ENCODE peak calls at places on chromosomes 7 and 10, in ten cellular contexts. F is T-helper 2 cell, H is T follicular helper cell, B is posterior vena cava, Q is naive B cell, X is Karpas-422, U is nephron progenitor cell, G is fibroblast of mammary gland, A is PC-9, C is mammary epithelial cell. I is an unnamed sample.

GRCh38 chr10:469947-470338 is 219.5 kb downstream of the DIP2C start:
- DNase-seq in C (no peak), X (no peak), U (no peak), B (no peak), A (no peak), H (no peak), Q (no peak), F (no peak), G (no peak), I (no peak)

GRCh38 chr10:123991622-123992570 is 100.3 kb upstream of the CPXM2 start:
- DNase-seq in F (no peak), Q (no peak), U (peak), G (no peak), A (no peak), C (no peak), X (no peak), H (no peak), B (peak), I (no peak)

GRCh38 chr7:21450876-21451275 is 23.0 kb downstream of the SP4 start:
- DNase-seq in G (no peak), U (no peak), C (no peak), F (no peak), X (no peak), A (no peak), Q (no peak), H (no peak), B (no peak), I (no peak)

GRCh38 chr7:74217455-74218342 is 7.9 kb downstream of the LAT2 start:
- DNase-seq in X (peak), H (no peak), Q (peak), A (no peak), C (no peak), F (no peak), B (no peak), G (no peak), U (no peak), I (no peak)

GRCh38 chr10:77187376-77187999 is 450.1 kb downstream of the KCNMA1 start:
- DNase-seq in F (no peak), A (no peak), U (no peak), B (no peak), G (no peak), C (no peak), H (no peak), X (no peak), Q (no peak), I (no peak)

GRCh38 chr10:73576890-73577591 is 14.1 kb downstream of the USP54 start:
- DNase-seq in H (no peak), A (no peak), B (no peak), X (no peak), Q (no peak), F (no peak), G (no peak), C (peak), U (no peak), I (no peak)

GRCh38 chr7:102261451-102261850 is 25.2 kb upstream of the SH2B2 start:
- DNase-seq in C (no peak), X (no peak), F (no peak), A (no peak), Q (no peak), H (no peak), U (no peak), G (no peak), B (no peak), I (no peak)

GRCh38 chr7:106986450-106986977 is 58.0 kb upstream of the PRKAR2B start:
- DNase-seq in G (no peak), C (no peak), A (no peak), H (no peak), F (no peak), U (no peak), Q (no peak), B (no peak), X (peak), I (no peak)

GRCh38 chr10:86955501-86956194 is 1.8 kb downstream of the MMRN2 start:
- DNase-seq in A (no peak), U (no peak), X (no peak), F (no peak), Q (no peak), C (no peak), H (no peak), B (peak), G (no peak), I (no peak)

GRCh38 chr7:24158976-24159375 is 125.0 kb upstream of the NPY start:
- DNase-seq in U (no peak), X (no peak), C (no peak), F (no peak), A (no peak), G (no peak), Q (no peak), H (no peak), B (no peak), I (no peak)

GRCh38 chr10:103758294-103758681 is 97.1 kb downstream of the SH3PXD2A start:
- DNase-seq in F (no peak), X (no peak), Q (no peak), B (no peak), A (no peak), C (peak), U (no peak), H (no peak), G (peak), I (no peak)

GRCh38 chr7:130324270-130324669 is 20.3 kb upstream of the CPA5 start:
- DNase-seq in Q (no peak), G (no peak), F (no peak), X (no peak), H (no peak), B (no peak), A (no peak), U (no peak), C (peak), I (no peak)

GRCh38 chr10:88216976-88217375 is 353.6 kb downstream of the PTEN start:
- DNase-seq in Q (peak), B (no peak), A (no peak), G (no peak), C (no peak), H (no peak), U (no peak), X (no peak), F (no peak), I (no peak)

GRCh38 chr7:101859411-101860106 is 42.1 kb downstream of the CUX1 start:
- DNase-seq in H (no peak), C (no peak), U (no peak), B (no peak), Q (no peak), A (no peak), G (peak), X (peak), F (no peak), I (no peak)

GRCh38 chr7:107967420-107967819 is 35.5 kb downstream of the LAMB1 start:
- DNase-seq in C (no peak), X (no peak), F (no peak), H (no peak), Q (no peak), A (no peak), G (no peak), B (no peak), U (no peak), I (no peak)

GRCh38 chr7:75772081-75773077 is at the start of gene CCL26:
- DNase-seq in C (peak), H (no peak), A (peak), B (peak), X (no peak), G (peak), U (no peak), F (no peak), Q (no peak), I (peak)

GRCh38 chr10:3805791-3806381 is 20.9 kb upstream of the KLF6 start:
- DNase-seq in U (no peak), F (peak), A (peak), C (peak), Q (peak), B (no peak), H (peak), X (peak), G (peak), I (peak)

GRCh38 chr7:137078781-137079180 is 210.3 kb downstream of the CHRM2 start:
- DNase-seq in Q (no peak), H (no peak), A (no peak), G (no peak), U (no peak), B (no peak), X (no peak), C (peak), F (no peak), I (no peak)

GRCh38 chr7:47326808-47327207 is 255.1 kb downstream of the TNS3 start:
- DNase-seq in B (peak), U (no peak), F (no peak), H (no peak), G (peak), X (no peak), Q (no peak), C (no peak), A (no peak), I (peak)

GRCh38 chr7:116706668-116707126 is 34.7 kb downstream of the MET start:
- DNase-seq in G (peak), F (no peak), X (no peak), Q (no peak), U (no peak), H (no peak), A (peak), C (peak), B (no peak), I (no peak)

GRCh38 chr10:101817542-101818118 is 614 bp downstream of the OGA start:
- DNase-seq in Q (no peak), B (peak), G (peak), F (no peak), H (no peak), A (peak), U (peak), C (peak), X (peak), I (peak)

GRCh38 chr10:48636901-48637300 is 32.0 kb upstream of the ARHGAP22 start:
- DNase-seq in X (no peak), U (no peak), B (no peak), G (no peak), H (no peak), C (no peak), A (no peak), F (no peak), Q (no peak), I (no peak)

GRCh38 chr7:154832557-154833138 is 170.3 kb downstream of the PAXIP1 start:
- DNase-seq in C (no peak), H (no peak), B (no peak), U (peak), X (peak), A (no peak), G (no peak), Q (no peak), F (no peak), I (no peak)

I was measured in sigmoid colon.